ENCODE peak calls at places on chromosome 5, in nine cellular contexts. V is adipocyte; Y is BJ; E is RWPE2; I is heart right ventricle; F is stomach; T is K562; W is naive thymus-derived CD4-positive, alpha-beta T cell; K is endothelial cell of umbilical vein. U is an unnamed sample. For H3K36me3, the result is how much of the 10 kb centered on the place peaks cover.

GRCh38 chr5:163809480-163809879 is 304.1 kb downstream of the MAT2B start:
- DNase-seq in V (no peak), Y (no peak), E (no peak), I (no peak), F (no peak), T (no peak), W (no peak), K (peak), U (no peak)

GRCh38 chr5:9533096-9533495 is 12.8 kb downstream of the SEMA5A start:
- DNase-seq in V (peak), Y (no peak), E (no peak), I (no peak), F (no peak), T (no peak), W (no peak), K (no peak), U (no peak)

GRCh38 chr5:32709789-32710334 is 1.3 kb upstream of the NPR3 start:
- DNase-seq in V (peak), Y (no peak), E (peak), I (peak), F (peak), T (peak), W (no peak), K (peak), U (no peak)

GRCh38 chr5:6556802-6557102 is 76.1 kb downstream of the NSUN2 start:
- DNase-seq in V (no peak), Y (no peak), E (no peak), I (no peak), F (no peak), T (no peak), W (no peak), K (no peak), U (no peak)

GRCh38 chr5:7321724-7322123 is 74.2 kb upstream of the ADCY2 start:
- DNase-seq in V (peak), Y (peak), E (no peak), I (no peak), F (no peak), T (no peak), W (no peak), K (no peak), U (no peak)

GRCh38 chr5:53487436-53487835 is 7.0 kb downstream of the FST start:
- DNase-seq in V (no peak), Y (no peak), E (no peak), I (no peak), F (no peak), T (no peak), W (no peak), K (no peak), U (no peak)

GRCh38 chr5:123134653-123135181 is 45.7 kb downstream of the PRDM6 start:
- DNase-seq in V (no peak), Y (no peak), E (no peak), I (no peak), F (no peak), T (no peak), W (no peak), K (no peak), U (no peak)

GRCh38 chr5:97131139-97131710 is 11.2 kb downstream of the LIX1 start:
- DNase-seq in V (peak), Y (peak), E (no peak), I (no peak), F (no peak), T (no peak), W (no peak), K (no peak), U (no peak)

GRCh38 chr5:54743997-54744788 is 226.6 kb downstream of the SNX18 start:
- DNase-seq in V (peak), Y (peak), E (no peak), I (no peak), F (peak), T (peak), W (peak), K (peak), U (peak)

GRCh38 chr5:90802695-90803317 is 244.2 kb downstream of the ADGRV1 start:
- DNase-seq in V (peak), Y (no peak), E (no peak), I (no peak), F (peak), T (peak), W (no peak), K (peak), U (no peak)

GRCh38 chr5:96756985-96757384 is 50.8 kb downstream of the ERAP1 start:
- DNase-seq in V (no peak), Y (no peak), E (no peak), I (no peak), F (no peak), T (no peak), W (no peak), K (no peak), U (no peak)

GRCh38 chr5:134174841-134175839 is 1.6 kb downstream of the SKP1 start:
- DNase-seq in V (peak), Y (no peak), E (no peak), I (no peak), F (no peak), T (peak), W (no peak), K (peak), U (no peak)

GRCh38 chr5:125823572-125823971 is 599.6 kb upstream of the GRAMD2B start:
- DNase-seq in V (no peak), Y (no peak), E (no peak), I (no peak), F (no peak), T (no peak), W (no peak), K (no peak), U (no peak)

GRCh38 chr5:137648361-137648760 is 87.5 kb downstream of the KLHL3 start:
- DNase-seq in V (no peak), Y (no peak), E (no peak), I (no peak), F (no peak), T (no peak), W (no peak), K (no peak), U (no peak)

GRCh38 chr5:125081101-125081500 is 334.7 kb upstream of the ZNF608 start:
- DNase-seq in V (peak), Y (no peak), E (no peak), I (no peak), F (no peak), T (no peak), W (no peak), K (no peak), U (no peak)

GRCh38 chr5:149144637-149145036 is 3.3 kb downstream of the ABLIM3 start:
- DNase-seq in V (no peak), Y (no peak), E (no peak), I (no peak), F (no peak), T (no peak), W (no peak), K (no peak), U (no peak)

GRCh38 chr5:168843277-168843997 is 264.3 kb upstream of the PANK3 start:
- DNase-seq in V (peak), Y (no peak), E (no peak), I (no peak), F (no peak), T (no peak), W (no peak), K (no peak), U (no peak)

GRCh38 chr5:17184596-17184995 is 32.8 kb upstream of the BASP1 start:
- DNase-seq in V (peak), Y (no peak), E (no peak), I (no peak), F (no peak), T (no peak), W (no peak), K (no peak), U (no peak)

GRCh38 chr5:172293054-172293744 is 9.6 kb upstream of the UBTD2 start:
- DNase-seq in V (peak), Y (no peak), E (no peak), I (peak), F (peak), T (peak), W (peak), K (peak), U (peak)

GRCh38 chr5:84779206-84779605 is 394.5 kb upstream of the EDIL3 start:
- DNase-seq in V (peak), Y (no peak), E (no peak), I (no peak), F (no peak), T (no peak), W (no peak), K (no peak), U (no peak)

GRCh38 chr5:141001854-141002666 is 35.8 kb downstream of the PCDHAC2 start:
- DNase-seq in V (peak), Y (no peak), E (peak), I (no peak), F (peak), T (no peak), W (no peak), K (peak), U (no peak)

GRCh38 chr5:171868236-171868635 is 82.6 kb downstream of the SMIM23 start:
- DNase-seq in V (no peak), Y (no peak), E (no peak), I (no peak), F (no peak), T (no peak), W (no peak), K (no peak), U (no peak)

GRCh38 chr5:109992264-109992915 is 302.7 kb downstream of the MAN2A1 start:
- DNase-seq in V (no peak), Y (no peak), E (no peak), I (no peak), F (no peak), T (no peak), W (no peak), K (no peak), U (no peak)

GRCh38 chr5:135185461-135186075 is 151.5 kb upstream of the PITX1 start:
- DNase-seq in V (peak), Y (no peak), E (no peak), I (no peak), F (no peak), T (no peak), W (peak), K (no peak), U (no peak)

GRCh38 chr5:178674334-178674733 is 47.5 kb upstream of the CLK4 start:
- DNase-seq in V (peak), Y (peak), E (no peak), I (no peak), F (no peak), T (no peak), W (no peak), K (no peak), U (no peak)

DNA sequence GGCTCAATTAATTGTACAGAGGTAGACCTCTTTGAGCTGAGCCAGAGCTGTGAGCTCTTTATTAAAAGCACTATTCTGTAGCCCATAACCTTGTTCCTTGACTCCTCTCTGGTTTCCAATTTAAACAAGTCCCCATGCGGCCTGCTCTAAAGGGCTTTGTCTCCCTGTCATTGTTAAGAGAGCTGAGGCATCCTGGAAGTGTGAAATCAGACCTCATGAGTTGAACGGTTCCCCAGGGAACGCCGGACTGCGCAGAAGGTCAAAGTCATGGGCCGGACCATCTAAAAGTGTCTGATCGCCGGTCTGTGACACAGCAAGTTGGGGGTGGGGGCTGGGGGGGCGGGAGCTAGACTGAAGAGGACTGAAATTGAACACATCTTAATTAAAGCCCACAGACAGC is 265.8 kb downstream of the SLF1 start:
- DNase-seq in V (no peak), Y (no peak), E (no peak), I (no peak), F (no peak), T (peak), W (no peak), K (no peak), U (no peak)
- H3K36me3 ChIP-seq in V (under half), Y (under half), E (under half), I (under half), F (under half), T (under half), W (under half), K (under half), U (under half)

GRCh38 chr5:113572716-113573115 is 59.2 kb downstream of the YTHDC2 start:
- DNase-seq in V (no peak), Y (no peak), E (no peak), I (no peak), F (no peak), T (no peak), W (no peak), K (no peak), U (no peak)
- H3K36me3 ChIP-seq in V (half or more), Y (under half), E (half or more), I (under half), F (half or more), T (under half), W (under half), K (under half), U (under half)

GRCh38 chr5:95519151-95519550 is 35.6 kb downstream of the SKIC3 start:
- DNase-seq in V (no peak), Y (no peak), E (no peak), I (no peak), F (no peak), T (no peak), W (no peak), K (no peak), U (no peak)

GRCh38 chr5:95520176-95520575 is 34.6 kb downstream of the SKIC3 start:
- DNase-seq in V (no peak), Y (no peak), E (no peak), I (no peak), F (no peak), T (no peak), W (no peak), K (no peak), U (no peak)

GRCh38 chr5:95526871-95527270 is 27.9 kb downstream of the SKIC3 start:
- DNase-seq in V (peak), Y (no peak), E (no peak), I (no peak), F (no peak), T (no peak), W (no peak), K (no peak), U (no peak)

GRCh38 chr5:95519681-95520080 is 35.1 kb downstream of the SKIC3 start:
- DNase-seq in V (no peak), Y (no peak), E (no peak), I (no peak), F (no peak), T (no peak), W (no peak), K (no peak), U (no peak)

GRCh38 chr5:95524423-95524822 is 30.4 kb downstream of the SKIC3 start:
- DNase-seq in V (no peak), Y (no peak), E (no peak), I (no peak), F (no peak), T (no peak), W (no peak), K (no peak), U (no peak)
- H3K36me3 ChIP-seq in V (half or more), Y (under half), E (half or more), I (under half), F (half or more), T (half or more), W (half or more), K (under half), U (half or more)

GRCh38 chr5:112914584-112914983 is 7.4 kb downstream of the REEP5 start:
- DNase-seq in V (peak), Y (no peak), E (no peak), I (no peak), F (no peak), T (peak), W (no peak), K (no peak), U (no peak)
- H3K36me3 ChIP-seq in V (half or more), Y (under half), E (half or more), I (under half), F (half or more), T (half or more), W (under half), K (under half), U (under half)

DNA sequence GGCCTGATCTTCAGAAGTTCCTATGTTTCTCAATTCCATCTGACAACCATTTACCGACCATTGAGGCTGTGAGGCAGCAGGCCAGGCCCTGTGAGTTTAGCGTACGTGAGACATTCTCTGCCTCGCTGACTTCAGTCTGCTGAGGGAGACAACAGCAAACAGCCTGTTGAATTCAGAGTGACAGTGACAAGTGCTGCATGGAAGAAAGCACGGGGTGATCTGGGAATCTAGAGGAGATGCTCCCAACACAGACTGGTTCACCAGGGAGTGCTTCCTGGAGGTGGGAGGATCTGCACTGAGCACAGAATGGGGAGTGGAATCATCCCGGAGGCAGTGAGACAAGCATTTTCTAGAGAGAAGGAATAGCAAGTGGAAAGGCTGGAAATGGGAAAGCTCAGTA is 10.0 kb upstream of the DDX41 start:
- DNase-seq in V (no peak), Y (no peak), E (no peak), I (no peak), F (no peak), T (no peak), W (no peak), K (no peak), U (no peak)
- H3K36me3 ChIP-seq in V (half or more), Y (half or more), E (half or more), I (under half), F (half or more), T (half or more), W (half or more), K (under half), U (half or more)

U was measured in Peyer's patch.